ENCODE peak calls at places on chromosome 19, in seven cellular contexts. One of them, this sample, is unnamed.

GRCh38 chr19:18960370-18960769 is 19.4 kb upstream of the HOMER3 start:
- DNase-seq in cerebellar nuclear complex: no peak
- DNase-seq in stimulated activated CD4-positive, alpha-beta T cell treated with anti-CD3 and anti-CD28 coated beads, Interleukin-4, amount 100 ng/mL, for 48 hours: no peak
- DNase-seq in psoas muscle: no peak
- DNase-seq in posterior cingulate gyrus: no peak
- DNase-seq in GM04503: no peak
- DNase-seq in GM12864: no peak
- DNase-seq in this sample: no peak

GRCh38 chr19:2339644-2340310 is 11.3 kb downstream of the SPPL2B start:
- DNase-seq in GM04503: no peak
- DNase-seq in psoas muscle: no peak
- DNase-seq in cerebellar nuclear complex: no peak
- DNase-seq in posterior cingulate gyrus: no peak
- DNase-seq in GM12864: no peak
- DNase-seq in stimulated activated CD4-positive, alpha-beta T cell treated with anti-CD3 and anti-CD28 coated beads, Interleukin-4, amount 100 ng/mL, for 48 hours: no peak
- DNase-seq in this sample: no peak

GRCh38 chr19:42693760-42694350 is 46.4 kb downstream of the PSG3 start:
- DNase-seq in cerebellar nuclear complex: no peak
- DNase-seq in posterior cingulate gyrus: no peak
- DNase-seq in psoas muscle: no peak
- DNase-seq in GM12864: no peak
- DNase-seq in GM04503: no peak
- DNase-seq in stimulated activated CD4-positive, alpha-beta T cell treated with anti-CD3 and anti-CD28 coated beads, Interleukin-4, amount 100 ng/mL, for 48 hours: no peak
- DNase-seq in this sample: peak; percentile 17

GRCh38 chr19:1295169-1296012 is 9.7 kb downstream of the EFNA2 start:
- DNase-seq in cerebellar nuclear complex: no peak
- DNase-seq in GM04503: no peak
- DNase-seq in posterior cingulate gyrus: no peak
- DNase-seq in psoas muscle: no peak
- DNase-seq in GM12864: no peak
- DNase-seq in stimulated activated CD4-positive, alpha-beta T cell treated with anti-CD3 and anti-CD28 coated beads, Interleukin-4, amount 100 ng/mL, for 48 hours: no peak
- DNase-seq in this sample: peak; percentile 84

GRCh38 chr19:571127-571974 is 1.0 kb upstream of the BSG start:
- DNase-seq in stimulated activated CD4-positive, alpha-beta T cell treated with anti-CD3 and anti-CD28 coated beads, Interleukin-4, amount 100 ng/mL, for 48 hours: peak; percentile 34
- DNase-seq in psoas muscle: no peak
- DNase-seq in cerebellar nuclear complex: no peak
- DNase-seq in GM12864: no peak
- DNase-seq in posterior cingulate gyrus: no peak
- DNase-seq in GM04503: no peak
- DNase-seq in this sample: no peak

GRCh38 chr19:29785955-29786589 is 25.7 kb upstream of the CCNE1 start:
- DNase-seq in posterior cingulate gyrus: no peak
- DNase-seq in GM04503: no peak
- DNase-seq in stimulated activated CD4-positive, alpha-beta T cell treated with anti-CD3 and anti-CD28 coated beads, Interleukin-4, amount 100 ng/mL, for 48 hours: peak; percentile 18
- DNase-seq in GM12864: no peak
- DNase-seq in psoas muscle: no peak
- DNase-seq in cerebellar nuclear complex: no peak
- DNase-seq in this sample: peak; percentile 52

GRCh38 chr19:29583196-29584006 is 22.7 kb upstream of the POP4 start:
- DNase-seq in GM04503: no peak
- DNase-seq in cerebellar nuclear complex: no peak
- DNase-seq in psoas muscle: no peak
- DNase-seq in stimulated activated CD4-positive, alpha-beta T cell treated with anti-CD3 and anti-CD28 coated beads, Interleukin-4, amount 100 ng/mL, for 48 hours: no peak
- DNase-seq in GM12864: no peak
- DNase-seq in posterior cingulate gyrus: no peak
- DNase-seq in this sample: no peak

GRCh38 chr19:50486823-50487515 is 10.3 kb upstream of the GARIN5A start:
- DNase-seq in cerebellar nuclear complex: no peak
- DNase-seq in GM12864: no peak
- DNase-seq in GM04503: no peak
- DNase-seq in stimulated activated CD4-positive, alpha-beta T cell treated with anti-CD3 and anti-CD28 coated beads, Interleukin-4, amount 100 ng/mL, for 48 hours: peak; percentile 56
- DNase-seq in posterior cingulate gyrus: no peak
- DNase-seq in psoas muscle: peak; percentile 74
- DNase-seq in this sample: no peak

GRCh38 chr19:17703823-17704463 is 15.3 kb upstream of the MAP1S start:
- DNase-seq in posterior cingulate gyrus: peak; percentile 68
- DNase-seq in GM04503: no peak
- DNase-seq in GM12864: no peak
- DNase-seq in cerebellar nuclear complex: no peak
- DNase-seq in psoas muscle: no peak
- DNase-seq in stimulated activated CD4-positive, alpha-beta T cell treated with anti-CD3 and anti-CD28 coated beads, Interleukin-4, amount 100 ng/mL, for 48 hours: peak; percentile 60
- DNase-seq in this sample: no peak

GRCh38 chr19:36054733-36055686 is at the start of gene WDR62:
- DNase-seq in psoas muscle: peak; percentile 96
- DNase-seq in GM04503: no peak
- DNase-seq in stimulated activated CD4-positive, alpha-beta T cell treated with anti-CD3 and anti-CD28 coated beads, Interleukin-4, amount 100 ng/mL, for 48 hours: peak; percentile 94
- DNase-seq in cerebellar nuclear complex: peak; percentile 82
- DNase-seq in GM12864: peak; percentile 58
- DNase-seq in posterior cingulate gyrus: peak; percentile 93
- DNase-seq in this sample: peak; percentile 97

GRCh38 chr19:19468424-19469050 is 46.8 kb downstream of the TSSK6 start:
- DNase-seq in GM04503: no peak
- DNase-seq in psoas muscle: no peak
- DNase-seq in GM12864: no peak
- DNase-seq in posterior cingulate gyrus: no peak
- DNase-seq in cerebellar nuclear complex: no peak
- DNase-seq in stimulated activated CD4-positive, alpha-beta T cell treated with anti-CD3 and anti-CD28 coated beads, Interleukin-4, amount 100 ng/mL, for 48 hours: no peak
- DNase-seq in this sample: no peak

GRCh38 chr19:10812196-10812595 is 23.8 kb downstream of the TMED1 start:
- DNase-seq in stimulated activated CD4-positive, alpha-beta T cell treated with anti-CD3 and anti-CD28 coated beads, Interleukin-4, amount 100 ng/mL, for 48 hours: no peak
- DNase-seq in GM04503: no peak
- DNase-seq in posterior cingulate gyrus: no peak
- DNase-seq in psoas muscle: no peak
- DNase-seq in GM12864: no peak
- DNase-seq in cerebellar nuclear complex: no peak
- DNase-seq in this sample: no peak

GRCh38 chr19:17398902-17399527 is 5.0 kb upstream of the CCDC194 start:
- DNase-seq in psoas muscle: no peak
- DNase-seq in stimulated activated CD4-positive, alpha-beta T cell treated with anti-CD3 and anti-CD28 coated beads, Interleukin-4, amount 100 ng/mL, for 48 hours: no peak
- DNase-seq in GM12864: no peak
- DNase-seq in posterior cingulate gyrus: no peak
- DNase-seq in GM04503: no peak
- DNase-seq in cerebellar nuclear complex: no peak
- DNase-seq in this sample: no peak

GRCh38 chr19:11495481-11495880 is 10.2 kb downstream of the ZNF653 start:
- DNase-seq in posterior cingulate gyrus: no peak
- DNase-seq in GM12864: no peak
- DNase-seq in psoas muscle: no peak
- DNase-seq in cerebellar nuclear complex: peak; percentile 74
- DNase-seq in stimulated activated CD4-positive, alpha-beta T cell treated with anti-CD3 and anti-CD28 coated beads, Interleukin-4, amount 100 ng/mL, for 48 hours: no peak
- DNase-seq in GM04503: no peak
- DNase-seq in this sample: no peak

This sample was measured in GM12891.